ENCODE peak calls at places on chromosomes 4 and X, in seven cellular contexts. T is EH; W is NCI-H2029; G is stimulated activated CD4-positive, alpha-beta T cell treated with anti-CD3 and anti-CD28 coated beads, Interleukin-15, amount 100 ng/mL, for 24 hours; O is NCI-H2081; Z is fibroblast of mammary gland; V is heart right ventricle. X is an unnamed sample.

GRCh38 chr4:74932832-74933561 is at the start of gene PARM1:
- DNase-seq in T (peak), W (peak), G (peak), O (peak), Z (peak), V (peak), X (peak)

GRCh38 chrX:12894074-12894691 is 12.2 kb upstream of the TLR8 start:
- DNase-seq in T (peak), W (no peak), G (peak), O (peak), Z (peak), V (no peak), X (no peak)

GRCh38 chr4:126238010-126238409 is 923.3 kb downstream of the FAT4 start:
- DNase-seq in T (no peak), W (no peak), G (no peak), O (no peak), Z (no peak), V (no peak), X (no peak)

GRCh38 chr4:98446499-98447375 is 185.6 kb downstream of the RAP1GDS1 start:
- DNase-seq in T (peak), W (no peak), G (peak), O (no peak), Z (peak), V (no peak), X (no peak)

GRCh38 chr4:152780267-152780811 is 585 bp downstream of the ARFIP1 start:
- DNase-seq in T (peak), W (no peak), G (no peak), O (no peak), Z (peak), V (peak), X (no peak)

GRCh38 chr4:142416121-142416520 is 430.0 kb downstream of the INPP4B start:
- DNase-seq in T (peak), W (no peak), G (no peak), O (no peak), Z (peak), V (no peak), X (no peak)

GRCh38 chrX:54184474-54184873 is 1.4 kb upstream of the FAM120C start:
- DNase-seq in T (no peak), W (no peak), G (no peak), O (no peak), Z (no peak), V (no peak), X (no peak)

GRCh38 chrX:94455782-94456181 is 781.8 kb downstream of the FAM133A start:
- DNase-seq in T (no peak), W (no peak), G (no peak), O (no peak), Z (no peak), V (no peak), X (no peak)

GRCh38 chr4:3291411-3291968 is 1.3 kb upstream of the RGS12 start:
- DNase-seq in T (no peak), W (peak), G (no peak), O (no peak), Z (no peak), V (no peak), X (no peak)

GRCh38 chrX:133414399-133415275 is 652 bp downstream of the GPC4 start:
- DNase-seq in T (no peak), W (no peak), G (peak), O (no peak), Z (peak), V (no peak), X (no peak)

GRCh38 chrX:25009407-25009806 is 6.4 kb downstream of the ARX start:
- DNase-seq in T (no peak), W (no peak), G (no peak), O (no peak), Z (no peak), V (no peak), X (no peak)

GRCh38 chrX:86002076-86002896 is 45.1 kb downstream of the CHM start:
- DNase-seq in T (peak), W (peak), G (peak), O (no peak), Z (peak), V (no peak), X (peak)

GRCh38 chr4:79048878-79049277 is 109.6 kb upstream of the PAQR3 start:
- DNase-seq in T (no peak), W (no peak), G (no peak), O (peak), Z (no peak), V (no peak), X (no peak)

GRCh38 chr4:158837527-158838141 is 68.8 kb downstream of the FNIP2 start:
- DNase-seq in T (no peak), W (no peak), G (no peak), O (no peak), Z (no peak), V (no peak), X (no peak)